ENCODE peak calls at places on chromosome 20, in five cellular contexts. A is mucosa of descending colon, Q is T-helper 22 cell, D is C1 segment of cervical spinal cord, R is ovary. X is an unnamed sample.

GRCh38 chr20:12394786-12395185 is 477.1 kb downstream of the BTBD3 start:
- DNase-seq in D (no peak), A (no peak), R (no peak), Q (no peak), X (no peak)

GRCh38 chr20:11970243-11970836 is 52.6 kb downstream of the BTBD3 start:
- DNase-seq in D (no peak), A (no peak), R (no peak), Q (no peak), X (no peak)

GRCh38 chr20:38162878-38163875 is 1.9 kb downstream of the TGM2 start:
- DNase-seq in D (no peak), Q (no peak), A (no peak), R (no peak), X (no peak)

GRCh38 chr20:57801046-57801445 is 91.2 kb upstream of the PMEPA1 start:
- DNase-seq in Q (no peak), A (no peak), D (no peak), R (no peak), X (no peak)

GRCh38 chr20:18986146-18986830 is 172.7 kb downstream of the SCP2D1 start:
- DNase-seq in D (no peak), Q (no peak), R (peak), A (no peak), X (no peak)

GRCh38 chr20:36113566-36114247 is 40.8 kb upstream of the EPB41L1 start:
- DNase-seq in A (no peak), Q (no peak), R (no peak), D (no peak), X (no peak)

GRCh38 chr20:9119776-9120175 is 50.9 kb downstream of the PLCB4 start:
- DNase-seq in D (peak), R (no peak), A (no peak), Q (no peak), X (peak)

GRCh38 chr20:19918965-19919329 is 98.2 kb upstream of the NAA20 start:
- DNase-seq in D (no peak), Q (no peak), A (no peak), R (no peak), X (no peak)

GRCh38 chr20:40956503-40956902 is 72.1 kb upstream of the TOP1 start:
- DNase-seq in Q (no peak), R (no peak), D (no peak), A (peak), X (no peak)

GRCh38 chr20:46461808-46462207 is 51.6 kb downstream of the ZNF334 start:
- DNase-seq in A (no peak), D (no peak), R (no peak), Q (no peak), X (no peak)

GRCh38 chr20:25227317-25227831 is 20.5 kb upstream of the PYGB start:
- DNase-seq in A (no peak), R (no peak), D (no peak), Q (no peak), X (no peak)

GRCh38 chr20:37218431-37218830 is 39.1 kb upstream of the MROH8 start:
- DNase-seq in Q (no peak), D (no peak), R (no peak), A (no peak), X (no peak)

GRCh38 chr20:32970973-32971300 is 33.3 kb downstream of the SUN5 start:
- DNase-seq in D (no peak), A (no peak), Q (no peak), R (no peak), X (no peak)

GRCh38 chr20:33896509-33896908 is 85.4 kb downstream of the CHMP4B start:
- DNase-seq in R (no peak), D (no peak), Q (no peak), A (no peak), X (no peak)

GRCh38 chr20:10788055-10788454 is 114.3 kb upstream of the JAG1 start:
- DNase-seq in Q (no peak), R (no peak), A (no peak), D (no peak), X (no peak)

GRCh38 chr20:1577906-1578305 is 20.4 kb upstream of the SIRPD start:
- DNase-seq in D (no peak), R (no peak), A (no peak), Q (no peak), X (no peak)

GRCh38 chr20:63626424-63627128 is at the start of gene GMEB2:
- DNase-seq in D (peak), A (peak), Q (peak), R (peak), X (peak)

GRCh38 chr20:18323705-18324104 is 35.4 kb downstream of the ZNF133 start:
- DNase-seq in Q (no peak), R (no peak), D (no peak), A (no peak), X (no peak)

GRCh38 chr20:7523288-7523687 is 417.0 kb downstream of the HAO1 start:
- DNase-seq in R (no peak), D (no peak), A (no peak), Q (no peak), X (no peak)

GRCh38 chr20:57657537-57658446 is 37.6 kb upstream of the ZBP1 start:
- DNase-seq in Q (no peak), A (peak), R (peak), D (peak), X (no peak)

GRCh38 chr20:34904202-34904621 is 27.8 kb downstream of the ACSS2 start:
- DNase-seq in D (no peak), R (no peak), Q (no peak), A (no peak), X (no peak)

GRCh38 chr20:33790571-33790970 is 20.6 kb upstream of the CHMP4B start:
- DNase-seq in Q (no peak), R (no peak), A (peak), D (no peak), X (no peak)

GRCh38 chr20:6058684-6059295 is 4.9 kb upstream of the LRRN4 start:
- DNase-seq in A (no peak), R (no peak), Q (no peak), D (no peak), X (no peak)

GRCh38 chr20:63941282-63942060 is 14.7 kb downstream of the UCKL1 start:
- DNase-seq in R (no peak), D (no peak), Q (peak), A (peak), X (no peak)

GRCh38 chr20:62513991-62514390 is 38.2 kb upstream of the GATA5 start:
- DNase-seq in A (no peak), R (no peak), D (no peak), Q (no peak), X (no peak)

GRCh38 chr20:49285233-49285668 is 7.4 kb upstream of the ZNFX1 start:
- DNase-seq in Q (no peak), D (no peak), A (no peak), R (no peak), X (no peak)

GRCh38 chr20:38272398-38272797 is 11.9 kb upstream of the KIAA1755 start:
- DNase-seq in D (no peak), Q (no peak), A (no peak), R (no peak), X (no peak)

GRCh38 chr20:24937579-24937978 is 11.5 kb upstream of the CST7 start:
- DNase-seq in Q (no peak), D (no peak), R (no peak), A (no peak), X (no peak)

GRCh38 chr20:64099880-64100565 is 7.3 kb downstream of the NPBWR2 start:
- DNase-seq in R (no peak), A (no peak), Q (no peak), D (no peak), X (no peak)

GRCh38 chr20:53126185-53126584 is 154.0 kb downstream of the TSHZ2 start:
- DNase-seq in A (no peak), R (no peak), D (no peak), Q (no peak), X (no peak)

GRCh38 chr20:49543858-49544437 is 24.0 kb downstream of the PTGIS start:
- DNase-seq in A (no peak), R (no peak), D (no peak), Q (no peak), X (no peak)

GRCh38 chr20:14384411-14384810 is 47.0 kb upstream of the FLRT3 start:
- DNase-seq in A (no peak), Q (no peak), D (no peak), R (no peak), X (no peak)

GRCh38 chr20:24663496-24663895 is 194.1 kb downstream of the SYNDIG1 start:
- DNase-seq in A (no peak), R (no peak), Q (no peak), D (no peak), X (no peak)

GRCh38 chr20:3093861-3094361 is 9.4 kb upstream of the AVP start:
- DNase-seq in D (no peak), Q (no peak), A (no peak), R (no peak), X (no peak)

GRCh38 chr20:9329356-9330092 is 184.9 kb upstream of the LAMP5 start:
- DNase-seq in A (no peak), Q (no peak), R (no peak), D (no peak), X (no peak)

GRCh38 chr20:29740601-29740950 is 1516.9 kb upstream of the DEFB115 start:
- DNase-seq in R (no peak), D (no peak), Q (no peak), A (no peak), X (no peak)

GRCh38 chr20:62961310-62961783 is 8.8 kb downstream of the SLC17A9 start:
- DNase-seq in R (peak), D (no peak), A (no peak), Q (no peak), X (no peak)

GRCh38 chr20:22575087-22575721 is 9.2 kb downstream of the FOXA2 start:
- DNase-seq in R (no peak), Q (no peak), D (no peak), A (peak), X (no peak)

GRCh38 chr20:44719841-44720240 is 4.7 kb downstream of the CCN5 start:
- DNase-seq in D (no peak), R (no peak), A (no peak), Q (no peak), X (no peak)